ENCODE peak calls at places on chromosomes 7 and 10, in four cellular contexts. W, A, R and E are unnamed samples. For H3K4me1, the result is how much of the 10 kb centered on the place peaks cover.

GRCh38 chr10:77236700-77237099 is 400.9 kb downstream of the KCNMA1 start:
- DNase-seq in W (no peak), A (peak), R (no peak), E (no peak)

GRCh38 chr10:86931872-86932271 is 25.5 kb downstream of the MMRN2 start:
- DNase-seq in W (no peak), A (no peak), R (no peak), E (no peak)

GRCh38 chr7:127598318-127598717 is 4.8 kb downstream of the FSCN3 start:
- DNase-seq in W (no peak), A (no peak), R (no peak), E (no peak)

GRCh38 chr7:151137841-151138540 is 29.5 kb downstream of the GBX1 start:
- DNase-seq in W (peak), A (no peak), R (no peak), E (peak)

GRCh38 chr7:105691029-105691691 is 109.9 kb upstream of the EFCAB10 start:
- DNase-seq in W (peak), A (no peak), R (no peak), E (no peak)

GRCh38 chr7:73451780-73452398 is 18.3 kb downstream of the FZD9 start:
- DNase-seq in W (peak), A (peak), R (no peak), E (no peak)

GRCh38 chr7:141685285-141686035 is 16.5 kb downstream of the DENND11 start:
- DNase-seq in W (no peak), A (no peak), R (no peak), E (no peak)

GRCh38 chr10:133354672-133355240 is 3.1 kb downstream of the FUOM start:
- DNase-seq in W (no peak), A (no peak), R (no peak), E (no peak)

GRCh38 chr7:111092406-111093160 is 1.7 kb downstream of the LRRN3 start:
- DNase-seq in W (no peak), A (no peak), R (no peak), E (no peak)

DNA sequence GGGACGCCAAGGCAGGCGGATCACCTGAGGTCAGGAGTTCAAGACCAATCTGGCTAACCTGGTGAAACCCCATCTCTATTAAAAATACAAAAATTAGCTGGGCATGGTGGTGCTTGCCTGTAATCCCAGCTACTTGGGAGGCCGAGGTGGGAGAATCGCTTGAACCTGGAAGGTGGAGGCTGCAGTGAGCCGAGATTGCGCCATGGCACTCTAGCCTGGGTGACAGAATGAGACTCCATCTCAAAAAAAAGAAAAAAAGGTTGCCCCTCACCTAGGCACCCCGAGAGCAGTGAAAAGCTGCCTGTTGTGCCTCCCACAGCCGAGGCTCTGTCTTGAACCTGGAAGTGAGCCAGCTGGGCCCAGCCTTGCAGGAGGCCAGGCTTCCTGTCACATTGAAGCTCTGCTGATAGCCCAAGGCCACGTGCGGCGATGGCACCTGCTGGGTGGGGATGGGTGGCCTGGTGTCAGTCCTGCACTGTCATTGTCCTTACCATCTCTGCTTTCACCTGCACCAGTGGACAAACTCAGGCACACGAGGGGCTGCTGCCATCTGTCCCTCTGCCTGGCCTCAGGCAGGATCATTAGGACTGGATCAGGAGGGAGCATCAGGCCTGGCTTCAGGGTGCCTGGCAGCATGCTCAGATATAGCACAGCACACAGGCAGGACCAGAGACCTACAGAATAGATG is 37.8 kb downstream of the DNAJB12 start:
- DNase-seq in W (peak), A (peak), R (peak), E (no peak)
- H3K4me1 ChIP-seq in W (half or more), A (half or more), R (half or more), E (under half)

DNA sequence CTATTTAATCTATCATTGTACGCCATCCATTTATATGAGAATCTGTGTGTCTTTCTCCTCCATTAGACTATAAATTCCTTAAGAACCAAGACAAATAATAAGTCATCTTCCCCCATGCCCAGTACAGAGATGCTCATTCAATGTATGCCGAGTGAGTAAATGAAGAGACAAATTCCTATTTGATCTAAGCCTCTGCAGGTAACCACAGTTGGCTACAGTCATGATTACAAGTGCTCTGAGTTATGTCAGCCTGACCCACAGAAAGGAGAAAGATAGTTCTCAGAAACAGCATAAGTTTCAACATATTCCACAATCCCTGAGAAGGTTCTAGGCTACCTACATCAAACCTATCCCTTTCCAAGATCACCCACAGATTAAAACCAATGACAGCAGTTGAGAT is 46.1 kb downstream of the MPP7 start:
- DNase-seq in W (no peak), A (no peak), R (no peak), E (no peak)
- H3K4me3 ChIP-seq in W (no peak), A (no peak), R (no peak), E (no peak)

GRCh38 chr10:79132681-79133381 is 64.1 kb downstream of the ZMIZ1 start:
- DNase-seq in W (no peak), A (no peak), R (no peak), E (no peak)

GRCh38 chr10:79130255-79130654 is 61.5 kb downstream of the ZMIZ1 start:
- DNase-seq in W (no peak), A (no peak), R (no peak), E (no peak)

GRCh38 chr10:79130846-79131245 is 62.1 kb downstream of the ZMIZ1 start:
- DNase-seq in W (no peak), A (no peak), R (no peak), E (no peak)

GRCh38 chr10:79133386-79133785 is 64.6 kb downstream of the ZMIZ1 start:
- DNase-seq in W (no peak), A (no peak), R (no peak), E (no peak)

GRCh38 chr10:79131730-79132644 is 63.2 kb downstream of the ZMIZ1 start:
- DNase-seq in W (no peak), A (no peak), R (no peak), E (no peak)
- H3K4me1 ChIP-seq in W (under half), A (half or more), R (under half), E (under half)

GRCh38 chr7:21946228-21946709 is 570 bp upstream of the CDCA7L start:
- DNase-seq in W (no peak), A (no peak), R (no peak), E (no peak)

GRCh38 chr7:21948364-21948763 is 2.7 kb upstream of the CDCA7L start:
- DNase-seq in W (no peak), A (no peak), R (no peak), E (no peak)

GRCh38 chr7:21948887-21949469 is 3.3 kb upstream of the CDCA7L start:
- DNase-seq in W (no peak), A (no peak), R (no peak), E (no peak)

GRCh38 chr7:21945374-21946227 is at the start of gene CDCA7L:
- DNase-seq in W (peak), A (peak), R (peak), E (peak)

DNA sequence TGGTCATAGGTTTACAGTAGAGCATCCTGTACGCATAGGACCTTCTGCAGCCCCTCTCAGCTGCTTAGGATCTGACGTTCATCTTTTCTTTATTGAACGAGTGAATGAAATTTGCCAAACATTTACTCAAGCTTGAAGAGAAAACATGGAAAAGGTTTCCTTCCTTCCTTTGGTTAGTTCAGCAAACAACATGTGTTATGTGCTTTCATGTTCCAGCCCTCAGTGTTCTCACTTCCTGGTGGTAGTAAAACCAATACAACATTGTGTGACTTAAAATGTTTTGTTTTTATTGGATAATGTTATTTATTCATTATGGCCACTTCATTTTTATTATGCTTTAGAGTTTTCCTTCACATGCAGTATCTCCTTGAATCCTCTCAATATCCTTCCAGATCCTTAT is 1.4 kb upstream of the CDCA7L start:
- DNase-seq in W (no peak), A (no peak), R (no peak), E (no peak)
- H3K4me3 ChIP-seq in W (no peak), A (no peak), R (no peak), E (no peak)

GRCh38 chr10:71751515-71752224 is 21.6 kb downstream of the VSIR start:
- DNase-seq in W (no peak), A (no peak), R (no peak), E (no peak)
- H3K4me1 ChIP-seq in W (half or more), A (under half), R (half or more), E (under half)

GRCh38 chr7:49255061-49255460 is 330.7 kb downstream of the CDC14C start:
- DNase-seq in W (no peak), A (no peak), R (no peak), E (no peak)
- H3K4me3 ChIP-seq in W (no peak), A (no peak), R (no peak), E (no peak)